ENCODE peak calls at places on chromosome 9, in eight cellular contexts. Q, Z, K, C, L, G, P and N are unnamed samples.
A peak's percentile ranks its signal among the peaks of the same experiment; 100 is the strongest.

GRCh38 chr9:129309906-129310305 is 131.8 kb upstream of the IER5L start:
- DNase-seq in L (no peak), K (no peak), G (no peak), C (no peak), P (peak; percentile 45), Q (no peak), Z (no peak), N (no peak)

GRCh38 chr9:136345281-136346156 is 18.0 kb downstream of the DNLZ start:
- DNase-seq in P (peak; percentile 88), C (peak; percentile 89), Q (no peak), G (peak; percentile 70), L (no peak), Z (no peak), K (no peak), N (no peak)

GRCh38 chr9:120032639-120033038 is 547.3 kb downstream of the CDK5RAP2 start:
- DNase-seq in G (no peak), P (no peak), K (no peak), C (no peak), L (no peak), Q (no peak), Z (no peak), N (no peak)

GRCh38 chr9:33719581-33720374 is 75.6 kb upstream of the PRSS3 start:
- DNase-seq in Z (peak; percentile 19), G (peak; percentile 16), K (no peak), P (no peak), L (no peak), C (no peak), Q (no peak), N (no peak)

GRCh38 chr9:129898205-129898604 is 62.9 kb downstream of the USP20 start:
- DNase-seq in Q (no peak), Z (no peak), L (no peak), P (no peak), C (no peak), G (no peak), K (no peak), N (no peak)

GRCh38 chr9:83986765-83987401 is 6.3 kb downstream of the RMI1 start:
- DNase-seq in G (peak; percentile 80), Z (peak; percentile 23), K (no peak), L (no peak), P (no peak), Q (peak; percentile 37), C (no peak), N (peak; percentile 67)

GRCh38 chr9:85487872-85488271 is 253.9 kb downstream of the AGTPBP1 start:
- DNase-seq in C (no peak), G (no peak), P (no peak), L (no peak), K (no peak), Q (no peak), Z (no peak), N (no peak)

GRCh38 chr9:91101598-91102168 is 260.0 kb downstream of the AUH start:
- DNase-seq in L (peak; percentile 89), Z (peak; percentile 76), Q (no peak), K (peak; percentile 84), P (no peak), G (no peak), C (no peak), N (no peak)

GRCh38 chr9:34343090-34343489 is 13.7 kb downstream of the NUDT2 start:
- DNase-seq in Q (no peak), P (no peak), L (no peak), Z (no peak), G (no peak), C (peak; percentile 92), K (no peak), N (no peak)

GRCh38 chr9:101706929-101707328 is 31.5 kb downstream of the GRIN3A start:
- DNase-seq in P (no peak), G (no peak), L (no peak), Q (no peak), C (no peak), K (no peak), Z (no peak), N (no peak)

GRCh38 chr9:101706261-101706798 is 32.1 kb downstream of the GRIN3A start:
- DNase-seq in G (no peak), P (no peak), C (no peak), L (no peak), Z (no peak), K (no peak), Q (no peak), N (no peak)

GRCh38 chr9:101708855-101709254 is 29.6 kb downstream of the GRIN3A start:
- DNase-seq in Q (no peak), P (no peak), L (no peak), Z (no peak), K (no peak), G (no peak), C (no peak), N (no peak)

GRCh38 chr9:101705135-101705661 is 33.2 kb downstream of the GRIN3A start:
- DNase-seq in G (no peak), C (peak; percentile 65), K (no peak), P (no peak), Q (no peak), Z (peak; percentile 22), L (no peak), N (no peak)

GRCh38 chr9:101707708-101708107 is 30.7 kb downstream of the GRIN3A start:
- DNase-seq in P (no peak), G (no peak), Z (no peak), L (no peak), K (no peak), Q (no peak), C (no peak), N (no peak)
- H3K4me1 ChIP-seq in P (peaks cover 5% of the 10 kb centered on the region), G (no peaks in the 10 kb centered on the region), Z (peaks cover 4% of the 10 kb centered on the region), L (peaks cover 4% of the 10 kb centered on the region), K (peaks cover 9% of the 10 kb centered on the region), Q (no peaks in the 10 kb centered on the region), C (no peaks in the 10 kb centered on the region), N (no peaks in the 10 kb centered on the region)

GRCh38 chr9:70868044-70868443 is 253.4 kb downstream of the TRPM3 start:
- DNase-seq in L (no peak), Q (no peak), C (no peak), K (no peak), Z (no peak), G (no peak), P (no peak), N (no peak)
- H3K4me3 ChIP-seq in L (no peak overlapping the region), Q (no peak overlapping the region), C (peak overlapping the region; percentile 53), K (no peak overlapping the region), Z (no peak overlapping the region), G (no peak overlapping the region), P (no peak overlapping the region), N (no peak overlapping the region)

GRCh38 chr9:127130235-127130634 is 7.8 kb upstream of the ANGPTL2 start:
- DNase-seq in K (no peak), G (no peak), Z (no peak), L (no peak), Q (no peak), C (no peak), P (no peak), N (no peak)

GRCh38 chr9:127129718-127130085 is 7.3 kb upstream of the ANGPTL2 start:
- DNase-seq in Q (no peak), Z (no peak), L (no peak), C (no peak), K (no peak), G (no peak), P (no peak), N (no peak)

GRCh38 chr9:127132375-127132774 is 9.9 kb upstream of the ANGPTL2 start:
- DNase-seq in P (peak; percentile 70), L (no peak), K (no peak), C (no peak), Z (no peak), G (no peak), Q (no peak), N (no peak)

GRCh38 chr9:127131871-127132270 is 9.4 kb upstream of the ANGPTL2 start:
- DNase-seq in K (no peak), P (peak; percentile 62), G (no peak), C (no peak), Q (peak; percentile 80), L (no peak), Z (no peak), N (no peak)

DNA sequence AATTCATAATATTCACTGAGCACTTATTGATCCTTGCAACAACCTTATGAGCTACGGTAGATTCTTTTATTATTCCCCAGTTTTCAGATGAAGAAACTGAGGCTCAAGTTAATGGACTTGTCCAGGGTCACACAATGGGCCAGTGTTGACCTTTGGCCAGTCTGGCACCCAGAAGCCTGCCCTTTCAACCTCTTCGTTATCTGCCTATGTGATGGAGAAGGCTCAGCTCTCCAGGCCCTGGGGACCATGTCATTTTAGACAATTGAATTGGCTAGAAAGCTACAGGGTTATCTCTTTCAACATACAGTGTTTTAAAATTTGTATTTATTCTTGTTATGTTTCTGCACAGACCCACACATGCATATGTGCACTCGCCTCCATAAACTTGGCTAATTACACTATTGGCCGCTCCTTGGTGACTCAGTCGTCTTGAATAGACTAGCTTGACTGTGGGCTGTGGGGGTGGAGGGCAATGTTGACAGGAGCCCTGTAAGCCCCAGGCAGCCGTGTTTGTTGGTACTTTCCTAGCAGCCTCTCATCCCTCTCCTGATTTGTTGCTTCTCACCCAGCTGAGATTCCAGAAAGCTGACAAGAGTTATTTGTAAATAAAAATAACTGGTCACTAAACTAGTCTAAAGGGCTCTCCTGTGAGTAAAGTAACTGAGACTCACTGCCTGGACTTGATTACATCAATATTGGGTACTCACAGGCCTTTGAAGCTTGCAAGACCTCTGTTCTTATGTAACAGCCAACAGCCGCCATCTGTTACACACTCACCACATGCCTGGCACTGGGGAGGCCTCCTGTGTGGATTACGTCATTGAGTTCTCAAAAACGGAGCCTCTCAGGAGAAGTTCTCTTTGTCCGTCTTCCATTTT is 8.5 kb upstream of the ANGPTL2 start:
- DNase-seq in P (peak; percentile 83), G (peak; percentile 40), K (no peak), C (peak; percentile 76), Q (peak; percentile 97), Z (no peak), L (no peak), N (no peak)
- H3K4me1 ChIP-seq in P (peaks cover 65% of the 10 kb centered on the region), G (peaks cover 49% of the 10 kb centered on the region), K (peaks cover 3% of the 10 kb centered on the region), C (peaks cover 48% of the 10 kb centered on the region), Q (peaks cover 50% of the 10 kb centered on the region), Z (no peaks in the 10 kb centered on the region), L (no peaks in the 10 kb centered on the region), N (peaks cover 22% of the 10 kb centered on the region)

GRCh38 chr9:70052768-70053167 is 9.1 kb downstream of the MAMDC2 start:
- DNase-seq in G (no peak), P (no peak), Q (no peak), C (no peak), Z (no peak), K (no peak), L (no peak), N (no peak)

GRCh38 chr9:70049672-70050271 is 6.1 kb downstream of the MAMDC2 start:
- DNase-seq in K (no peak), P (peak; percentile 93), L (no peak), C (peak; percentile 97), Z (no peak), Q (peak; percentile 55), G (no peak), N (no peak)

GRCh38 chr9:70046274-70047070 is 2.8 kb downstream of the MAMDC2 start:
- DNase-seq in K (no peak), G (no peak), Z (no peak), P (no peak), L (no peak), Q (no peak), C (peak; percentile 72), N (peak; percentile 91)

GRCh38 chr9:70045452-70045851 is 1.8 kb downstream of the MAMDC2 start:
- DNase-seq in L (no peak), Q (no peak), P (no peak), K (no peak), C (no peak), Z (no peak), G (no peak), N (no peak)

DNA sequence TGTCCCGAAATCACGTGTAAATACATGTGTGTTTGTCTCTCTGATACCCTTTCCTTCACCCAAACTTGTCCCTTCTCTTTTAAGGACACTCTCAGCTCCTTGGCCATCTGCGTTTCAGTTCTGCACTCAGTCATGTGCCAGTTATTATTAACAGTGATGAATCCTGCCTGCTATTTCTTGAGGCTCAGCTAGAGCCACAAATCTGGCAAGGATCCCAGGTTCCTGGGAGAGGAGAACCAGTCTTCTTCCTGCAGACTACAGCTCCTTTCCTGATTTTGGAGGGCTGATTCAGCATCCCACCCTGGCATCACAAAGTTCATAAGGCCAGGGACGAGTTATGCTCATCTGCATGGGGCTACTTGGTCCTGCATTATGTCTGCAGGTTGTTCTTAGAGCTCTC is 5.6 kb downstream of the MAMDC2 start:
- DNase-seq in Q (peak; percentile 79), C (peak; percentile 93), L (no peak), P (peak; percentile 85), Z (no peak), G (no peak), K (no peak), N (no peak)
- H3K4me3 ChIP-seq in Q (no peak overlapping the region), C (no peak overlapping the region), L (no peak overlapping the region), P (no peak overlapping the region), Z (no peak overlapping the region), G (no peak overlapping the region), K (no peak overlapping the region), N (no peak overlapping the region)